ENCODE peak calls at places on chromosome 13, in five cellular contexts. One of them, this sample, is unnamed.

GRCh38 chr13:80011448-80012212 is 329.3 kb downstream of the SPRY2 start:
- DNase-seq in psoas muscle: no peak
- DNase-seq in AG10803: no peak
- DNase-seq in stomach: peak
- DNase-seq in H9: no peak
- DNase-seq in this sample: no peak

GRCh38 chr13:27140060-27140459 is 31.6 kb downstream of the USP12 start:
- DNase-seq in psoas muscle: no peak
- DNase-seq in AG10803: no peak
- DNase-seq in stomach: no peak
- DNase-seq in H9: no peak
- DNase-seq in this sample: no peak

GRCh38 chr13:94115054-94115453 is 364.4 kb downstream of the DCT start:
- DNase-seq in psoas muscle: no peak
- DNase-seq in AG10803: no peak
- DNase-seq in stomach: no peak
- DNase-seq in H9: no peak
- DNase-seq in this sample: no peak

GRCh38 chr13:67106502-67107057 is 123.6 kb downstream of the PCDH9 start:
- DNase-seq in psoas muscle: no peak
- DNase-seq in AG10803: no peak
- DNase-seq in stomach: no peak
- DNase-seq in H9: no peak
- DNase-seq in this sample: no peak

GRCh38 chr13:51665456-51665855 is 81.2 kb downstream of the WDFY2 start:
- DNase-seq in psoas muscle: no peak
- DNase-seq in AG10803: no peak
- DNase-seq in stomach: no peak
- DNase-seq in H9: no peak
- DNase-seq in this sample: no peak

GRCh38 chr13:36818483-36819063 is 449 bp upstream of the RFXAP start:
- DNase-seq in psoas muscle: no peak
- DNase-seq in AG10803: no peak
- DNase-seq in stomach: no peak
- DNase-seq in H9: no peak
- DNase-seq in this sample: no peak

GRCh38 chr13:32205426-32206096 is 109.6 kb downstream of the ZAR1L start:
- DNase-seq in psoas muscle: no peak
- DNase-seq in AG10803: no peak
- DNase-seq in stomach: no peak
- DNase-seq in H9: no peak
- DNase-seq in this sample: no peak

GRCh38 chr13:109088528-109088927 is 459.1 kb downstream of the MYO16 start:
- DNase-seq in psoas muscle: no peak
- DNase-seq in AG10803: no peak
- DNase-seq in stomach: no peak
- DNase-seq in H9: no peak
- DNase-seq in this sample: no peak

GRCh38 chr13:51291341-51291740 is 48.1 kb upstream of the SERPINE3 start:
- DNase-seq in psoas muscle: no peak
- DNase-seq in AG10803: peak
- DNase-seq in stomach: no peak
- DNase-seq in H9: no peak
- DNase-seq in this sample: no peak

GRCh38 chr13:66612983-66613382 is 617.2 kb downstream of the PCDH9 start:
- DNase-seq in psoas muscle: no peak
- DNase-seq in AG10803: no peak
- DNase-seq in stomach: no peak
- DNase-seq in H9: no peak
- DNase-seq in this sample: no peak

GRCh38 chr13:78137404-78138142 is 218.9 kb upstream of the EDNRB start:
- DNase-seq in psoas muscle: no peak
- DNase-seq in AG10803: peak
- DNase-seq in stomach: no peak
- DNase-seq in H9: peak
- DNase-seq in this sample: peak

GRCh38 chr13:98576215-98576945 is 527 bp downstream of the STK24 start:
- DNase-seq in psoas muscle: peak
- DNase-seq in AG10803: peak
- DNase-seq in stomach: peak
- DNase-seq in H9: no peak
- DNase-seq in this sample: no peak

GRCh38 chr13:44474122-44474910 is 100.7 kb downstream of the SERP2 start:
- DNase-seq in psoas muscle: no peak
- DNase-seq in AG10803: peak
- DNase-seq in stomach: no peak
- DNase-seq in H9: no peak
- DNase-seq in this sample: no peak

GRCh38 chr13:32297206-32297605 is 18.0 kb downstream of the ZAR1L start:
- DNase-seq in psoas muscle: no peak
- DNase-seq in AG10803: no peak
- DNase-seq in stomach: no peak
- DNase-seq in H9: no peak
- DNase-seq in this sample: no peak

GRCh38 chr13:82116422-82116989 is 1765.8 kb downstream of the SLITRK1 start:
- DNase-seq in psoas muscle: no peak
- DNase-seq in AG10803: no peak
- DNase-seq in stomach: no peak
- DNase-seq in H9: no peak
- DNase-seq in this sample: no peak

GRCh38 chr13:29782798-29783197 is 67.6 kb downstream of the UBL3 start:
- DNase-seq in psoas muscle: no peak
- DNase-seq in AG10803: no peak
- DNase-seq in stomach: no peak
- DNase-seq in H9: no peak
- DNase-seq in this sample: no peak

GRCh38 chr13:91710733-91711132 is 312.3 kb downstream of the GPC5 start:
- DNase-seq in psoas muscle: no peak
- DNase-seq in AG10803: no peak
- DNase-seq in stomach: no peak
- DNase-seq in H9: no peak
- DNase-seq in this sample: no peak

GRCh38 chr13:94280357-94280756 is 199.1 kb downstream of the DCT start:
- DNase-seq in psoas muscle: no peak
- DNase-seq in AG10803: no peak
- DNase-seq in stomach: no peak
- DNase-seq in H9: no peak
- DNase-seq in this sample: no peak

GRCh38 chr13:24727731-24728601 is 36.0 kb upstream of the RNF17 start:
- DNase-seq in psoas muscle: no peak
- DNase-seq in AG10803: peak
- DNase-seq in stomach: peak
- DNase-seq in H9: peak
- DNase-seq in this sample: peak

GRCh38 chr13:24995225-24995804 is 100.6 kb upstream of the PABPC3 start:
- DNase-seq in psoas muscle: no peak
- DNase-seq in AG10803: peak
- DNase-seq in stomach: peak
- DNase-seq in H9: peak
- DNase-seq in this sample: peak

GRCh38 chr13:75761373-75761772 is 125.2 kb downstream of the LMO7 start:
- DNase-seq in psoas muscle: no peak
- DNase-seq in AG10803: no peak
- DNase-seq in stomach: no peak
- DNase-seq in H9: no peak
- DNase-seq in this sample: no peak

GRCh38 chr13:79987761-79988160 is 353.2 kb downstream of the SPRY2 start:
- DNase-seq in psoas muscle: no peak
- DNase-seq in AG10803: no peak
- DNase-seq in stomach: no peak
- DNase-seq in H9: no peak
- DNase-seq in this sample: no peak

GRCh38 chr13:57640582-57640981 is 9.0 kb downstream of the PCDH17 start:
- DNase-seq in psoas muscle: no peak
- DNase-seq in AG10803: no peak
- DNase-seq in stomach: no peak
- DNase-seq in H9: no peak
- DNase-seq in this sample: no peak

GRCh38 chr13:39362652-39363390 is 240.2 kb downstream of the LHFPL6 start:
- DNase-seq in psoas muscle: no peak
- DNase-seq in AG10803: peak
- DNase-seq in stomach: no peak
- DNase-seq in H9: no peak
- DNase-seq in this sample: no peak

GRCh38 chr13:99214232-99214631 is 13.6 kb downstream of the UBAC2 start:
- DNase-seq in psoas muscle: no peak
- DNase-seq in AG10803: no peak
- DNase-seq in stomach: no peak
- DNase-seq in H9: no peak
- DNase-seq in this sample: no peak

DNA sequence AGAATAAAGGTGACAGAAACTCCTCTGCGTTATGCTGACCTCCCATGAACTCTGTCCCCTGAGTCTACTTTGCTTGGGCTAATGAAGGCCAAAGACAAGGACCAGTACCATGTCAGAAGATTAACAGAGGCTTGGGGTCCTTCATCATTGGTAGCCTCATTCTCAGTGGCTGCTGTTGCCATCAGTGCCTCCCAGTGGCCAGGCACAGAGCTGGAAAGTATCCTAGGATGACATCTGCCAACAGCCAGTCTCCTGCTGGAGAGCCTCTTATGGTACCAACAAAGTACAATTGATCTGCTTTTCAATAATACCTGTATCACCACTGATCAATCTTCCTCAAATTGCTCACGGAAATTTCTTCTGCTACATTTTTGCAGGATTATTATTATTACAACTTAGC is 281.6 kb downstream of the DNAJC15 start:
- DNase-seq in psoas muscle: no peak
- DNase-seq in AG10803: no peak
- DNase-seq in stomach: no peak
- DNase-seq in H9: no peak
- DNase-seq in this sample: no peak
- TF ChIP-seq CTCF in psoas muscle: no peak
- TF ChIP-seq CTCF in AG10803: no peak
- TF ChIP-seq CTCF in stomach: no peak
- TF ChIP-seq CTCF in H9: peak
- TF ChIP-seq CTCF in this sample: no peak

GRCh38 chr13:58994778-58995177 is 1169.0 kb downstream of the DIAPH3 start:
- DNase-seq in psoas muscle: no peak
- DNase-seq in AG10803: no peak
- DNase-seq in stomach: no peak
- DNase-seq in H9: no peak
- DNase-seq in this sample: no peak
- TF ChIP-seq CTCF in psoas muscle: no peak
- TF ChIP-seq CTCF in AG10803: no peak
- TF ChIP-seq CTCF in stomach: no peak
- TF ChIP-seq CTCF in H9: peak
- TF ChIP-seq CTCF in this sample: no peak

DNA sequence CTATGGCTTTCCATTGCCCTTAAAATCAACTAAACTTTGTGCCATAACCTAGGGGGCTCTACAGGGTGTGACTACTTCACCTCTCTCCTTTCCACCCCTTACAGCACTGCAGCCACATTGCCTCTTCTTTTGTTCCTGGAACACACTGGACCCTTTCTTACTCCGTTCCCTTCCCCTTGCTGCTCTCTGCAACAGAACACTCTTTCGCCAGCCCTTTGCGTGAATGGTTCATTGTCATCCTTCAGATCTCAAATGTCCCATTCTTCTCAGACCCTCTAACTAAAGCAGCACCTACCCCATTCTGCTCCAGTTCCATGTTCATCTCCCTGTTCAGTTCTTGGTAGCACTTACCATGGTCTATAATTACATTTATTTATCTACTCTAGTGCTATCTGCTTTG is 208.3 kb downstream of the OXGR1 start:
- DNase-seq in psoas muscle: no peak
- DNase-seq in AG10803: no peak
- DNase-seq in stomach: no peak
- DNase-seq in H9: no peak
- DNase-seq in this sample: no peak
- TF ChIP-seq CTCF in psoas muscle: no peak
- TF ChIP-seq CTCF in AG10803: no peak
- TF ChIP-seq CTCF in stomach: no peak
- TF ChIP-seq CTCF in H9: no peak
- TF ChIP-seq CTCF in this sample: no peak

DNA sequence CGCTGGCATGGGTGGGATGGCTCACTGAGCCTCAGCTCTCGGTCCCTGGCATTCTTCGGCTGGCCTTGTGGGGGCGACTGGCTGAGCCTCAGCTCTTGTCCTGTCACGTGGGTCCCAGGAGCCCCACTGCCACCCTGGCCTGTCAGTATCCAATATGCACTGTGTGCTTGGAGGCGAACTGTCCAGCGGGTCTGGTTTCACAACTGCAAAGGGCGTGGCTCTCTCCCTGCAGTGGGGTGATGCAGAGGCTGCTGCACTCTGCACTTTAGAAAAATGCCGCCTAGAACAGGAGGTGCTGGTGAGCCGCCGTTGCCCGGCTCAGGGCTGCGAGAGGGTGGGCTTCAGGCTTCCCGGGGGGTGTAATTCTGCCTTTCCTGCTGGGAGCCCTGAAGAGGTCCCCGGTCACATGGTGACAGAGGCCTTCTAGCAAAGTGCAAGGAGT is 17.0 kb upstream of the TMEM255B start:
- DNase-seq in psoas muscle: peak
- DNase-seq in AG10803: peak
- DNase-seq in stomach: peak
- DNase-seq in H9: peak
- DNase-seq in this sample: no peak
- TF ChIP-seq CTCF in psoas muscle: no peak
- TF ChIP-seq CTCF in AG10803: no peak
- TF ChIP-seq CTCF in stomach: no peak
- TF ChIP-seq CTCF in H9: peak
- TF ChIP-seq CTCF in this sample: no peak

DNA sequence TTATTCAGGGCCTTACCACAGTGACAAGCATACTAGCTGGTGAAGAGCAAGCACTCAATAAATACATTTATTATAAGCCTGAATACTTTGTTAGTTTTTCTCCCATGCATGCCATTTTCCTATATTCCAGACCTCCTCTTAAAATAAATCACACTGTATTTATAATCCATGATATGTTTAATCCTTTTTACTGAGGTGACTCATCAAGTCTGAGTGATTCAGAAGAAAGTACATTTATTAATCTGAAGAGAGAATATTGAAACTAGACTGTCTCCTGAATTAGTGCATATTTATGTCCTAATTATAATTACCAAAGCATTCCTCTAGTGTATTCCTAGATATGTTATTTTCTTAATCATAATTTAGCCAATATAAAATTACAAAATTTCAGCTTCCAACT is 323.3 kb downstream of the NALCN start:
- DNase-seq in psoas muscle: no peak
- DNase-seq in AG10803: no peak
- DNase-seq in stomach: no peak
- DNase-seq in H9: no peak
- DNase-seq in this sample: no peak
- TF ChIP-seq CTCF in psoas muscle: no peak
- TF ChIP-seq CTCF in AG10803: no peak
- TF ChIP-seq CTCF in stomach: no peak
- TF ChIP-seq CTCF in H9: no peak
- TF ChIP-seq CTCF in this sample: no peak

GRCh38 chr13:42409061-42409460 is 137.1 kb downstream of the AKAP11 start:
- DNase-seq in psoas muscle: no peak
- DNase-seq in AG10803: no peak
- DNase-seq in stomach: no peak
- DNase-seq in H9: peak
- DNase-seq in this sample: no peak
- TF ChIP-seq CTCF in psoas muscle: no peak
- TF ChIP-seq CTCF in AG10803: no peak
- TF ChIP-seq CTCF in stomach: no peak
- TF ChIP-seq CTCF in H9: no peak
- TF ChIP-seq CTCF in this sample: no peak

This sample was measured in AG09319.